ENCODE peak calls at places on chromosomes 3 and 15, in five cellular contexts. L, W, U, Y and I are unnamed samples.

GRCh38 chr3:186307594-186307993 is 54.4 kb downstream of the DGKG start:
- DNase-seq in W (no peak), L (no peak), Y (peak; percentile 59), U (no peak), I (no peak)

GRCh38 chr3:135450985-135451384 is 514.5 kb upstream of the PPP2R3A start:
- DNase-seq in U (no peak), W (no peak), L (no peak), Y (no peak), I (no peak)

GRCh38 chr15:67701669-67702068 is 123.6 kb upstream of the SKOR1 start:
- DNase-seq in U (peak; percentile 4), W (no peak), Y (no peak), L (no peak), I (no peak)

GRCh38 chr3:7074217-7074616 is 213.3 kb downstream of the GRM7 start:
- DNase-seq in L (no peak), W (no peak), Y (no peak), U (no peak), I (no peak)

GRCh38 chr3:52495777-52496602 is 852 bp downstream of the STAB1 start:
- DNase-seq in W (no peak), Y (no peak), L (no peak), U (no peak), I (no peak)

GRCh38 chr3:134064081-134064480 is 34.4 kb upstream of the SLCO2A1 start:
- DNase-seq in U (no peak), W (no peak), Y (no peak), L (no peak), I (no peak)

GRCh38 chr3:150757768-150758167 is 5.2 kb downstream of the SIAH2 start:
- DNase-seq in Y (no peak), W (no peak), U (no peak), L (no peak), I (no peak)

GRCh38 chr3:16807981-16808380 is 76.8 kb upstream of the PLCL2 start:
- DNase-seq in L (no peak), Y (no peak), W (no peak), U (no peak), I (no peak)

GRCh38 chr3:150401285-150401684 is 6.8 kb upstream of the TSC22D2 start:
- DNase-seq in L (no peak), W (no peak), U (no peak), Y (no peak), I (no peak)

GRCh38 chr3:47871389-47871788 is 68.5 kb downstream of the DHX30 start:
- DNase-seq in Y (no peak), U (no peak), W (no peak), L (no peak), I (no peak)

GRCh38 chr3:177589921-177590336 is 392.6 kb upstream of the TBL1XR1 start:
- DNase-seq in W (peak; percentile 47), U (peak; percentile 85), L (no peak), Y (peak; percentile 62), I (no peak)

GRCh38 chr3:126105691-126106187 is 21.8 kb upstream of the SLC41A3 start:
- DNase-seq in W (no peak), U (no peak), L (no peak), Y (no peak), I (no peak)

GRCh38 chr15:51623386-51623938 is 891 bp upstream of the DMXL2 start:
- DNase-seq in U (no peak), L (no peak), W (no peak), Y (no peak), I (no peak)

GRCh38 chr15:73930371-73930770 is 4.1 kb downstream of the LOXL1 start:
- DNase-seq in U (no peak), L (peak; percentile 68), Y (no peak), W (no peak), I (no peak)

GRCh38 chr3:144053121-144053520 is 81.5 kb downstream of the DIPK2A start:
- DNase-seq in L (no peak), W (no peak), U (peak; percentile 53), Y (no peak), I (no peak)

GRCh38 chr3:186640473-186640818 is 247 bp downstream of the FETUB start:
- DNase-seq in U (no peak), L (no peak), Y (no peak), W (peak; percentile 21), I (no peak)

GRCh38 chr15:55230953-55231352 is 34.2 kb upstream of the RSL24D1 start:
- DNase-seq in U (no peak), Y (no peak), W (no peak), L (no peak), I (no peak)

GRCh38 chr3:191476053-191476787 is 15.3 kb downstream of the PYDC2 start:
- DNase-seq in Y (no peak), U (no peak), W (no peak), L (no peak), I (no peak)

GRCh38 chr3:161413855-161414210 is 42.5 kb upstream of the SPTSSB start:
- DNase-seq in W (no peak), Y (peak; percentile 6), L (no peak), U (no peak), I (no peak)

GRCh38 chr3:161414907-161415306 is 43.6 kb upstream of the SPTSSB start:
- DNase-seq in L (no peak), Y (no peak), U (no peak), W (no peak), I (no peak)

GRCh38 chr3:161412117-161412516 is 40.8 kb upstream of the SPTSSB start:
- DNase-seq in L (no peak), U (no peak), W (no peak), Y (no peak), I (no peak)

GRCh38 chr3:161415506-161416231 is 44.4 kb upstream of the SPTSSB start:
- DNase-seq in Y (no peak), U (peak; percentile 73), W (no peak), L (no peak), I (no peak)

DNA sequence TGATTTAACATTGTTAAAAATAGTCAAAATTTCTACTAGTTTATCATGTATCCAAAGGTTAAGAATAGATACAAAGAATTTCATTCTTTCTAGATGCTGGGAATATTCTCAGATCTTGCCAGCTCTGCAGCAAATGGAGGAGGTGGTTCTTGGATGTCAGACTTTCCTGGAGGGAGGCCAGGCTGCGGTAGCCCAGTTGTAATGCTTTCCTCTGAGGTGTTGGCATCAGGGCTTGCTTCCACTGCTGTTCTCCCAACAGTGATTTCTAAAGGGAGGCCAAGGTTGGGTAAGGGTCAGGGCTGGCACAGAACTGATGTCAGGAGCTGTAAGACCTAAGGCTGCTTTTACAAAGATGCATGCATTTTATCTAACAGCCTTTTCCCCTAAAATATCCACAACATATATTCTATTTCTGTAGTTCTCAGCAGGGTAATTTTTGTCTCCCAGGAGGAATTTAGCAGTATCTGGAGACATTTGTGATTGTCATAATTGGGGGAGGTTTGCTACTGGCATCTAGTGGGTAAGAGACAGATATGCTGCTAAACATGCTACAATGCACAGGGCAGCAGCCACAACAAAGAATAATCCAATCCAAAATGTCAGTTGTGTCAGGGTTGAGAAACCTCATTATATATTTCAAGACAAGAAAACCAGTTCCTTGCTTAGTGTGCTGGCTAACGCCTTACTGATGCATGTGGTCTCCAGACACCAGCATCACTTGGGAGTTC is 42.0 kb upstream of the SPTSSB start:
- DNase-seq in Y (peak; percentile 5), L (peak; percentile 41), U (no peak), W (no peak), I (no peak)
- TF ChIP-seq CTCF in Y (peak; percentile 28), L (no peak), U (no peak), W (no peak), I (no peak)

DNA sequence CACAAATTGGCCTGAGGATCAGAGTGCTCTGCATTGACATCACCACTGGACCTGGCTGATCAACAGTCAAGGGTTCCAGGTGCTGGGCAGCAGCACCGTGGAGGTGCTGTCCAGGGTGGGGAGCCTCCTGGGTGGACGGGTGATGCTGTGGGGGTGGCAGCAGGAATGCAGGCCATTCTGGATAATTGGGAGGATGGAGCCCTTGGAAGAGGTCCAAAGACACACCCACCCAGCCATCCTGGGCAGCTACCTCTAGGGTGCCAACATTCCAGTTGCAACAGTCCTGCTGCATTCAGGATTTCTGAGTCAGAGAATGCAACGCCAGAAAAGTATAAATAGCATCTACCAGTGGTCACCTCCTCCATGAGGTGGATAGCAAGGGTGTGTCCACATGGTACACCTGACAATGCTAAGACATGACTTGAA is 26.8 kb downstream of the STARD5 start:
- DNase-seq in U (no peak), Y (no peak), L (no peak), W (no peak), I (no peak)
- H3K4me3 ChIP-seq in U (no peak overlapping the region), Y (peak overlapping the region; percentile 77), L (no peak overlapping the region), W (no peak overlapping the region), I (peak overlapping the region; percentile 68)

GRCh38 chr15:26037369-26037768 is 174.2 kb upstream of the ATP10A start:
- DNase-seq in W (no peak), U (no peak), L (no peak), Y (no peak), I (no peak)
- TF ChIP-seq CTCF in W (no peak), U (peak; percentile 7), L (no peak), Y (no peak), I (no peak)

GRCh38 chr3:65597952-65598413 is 440.7 kb downstream of the MAGI1 start:
- DNase-seq in L (no peak), W (no peak), Y (no peak), U (no peak), I (no peak)
- H3K4me3 ChIP-seq in L (peak overlapping the region; percentile 32), W (no peak overlapping the region), Y (no peak overlapping the region), U (no peak overlapping the region), I (no peak overlapping the region)

DNA sequence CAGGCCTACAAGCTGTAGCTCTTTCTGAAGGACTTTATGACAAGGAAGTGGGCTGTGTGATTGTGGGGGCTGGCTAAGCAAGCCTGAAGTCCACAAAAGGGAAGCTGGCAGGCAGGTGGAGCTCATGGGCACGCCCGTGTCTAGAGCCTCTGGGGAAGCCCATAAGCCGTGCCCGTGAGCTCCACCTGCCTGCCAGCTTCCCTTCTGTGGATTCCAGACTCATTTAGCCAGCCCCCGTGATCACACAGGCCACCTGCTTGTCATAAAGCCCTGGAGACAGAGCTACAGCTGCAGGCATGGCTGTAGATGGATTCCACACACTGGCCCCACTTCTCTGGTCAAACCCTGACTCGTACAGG is 15.2 kb downstream of the EFCC1 start:
- DNase-seq in Y (peak; percentile 59), L (no peak), W (no peak), U (no peak), I (peak; percentile 33)
- TF ChIP-seq CTCF in Y (peak; percentile 15), L (no peak), W (no peak), U (no peak), I (peak; percentile 29)

DNA sequence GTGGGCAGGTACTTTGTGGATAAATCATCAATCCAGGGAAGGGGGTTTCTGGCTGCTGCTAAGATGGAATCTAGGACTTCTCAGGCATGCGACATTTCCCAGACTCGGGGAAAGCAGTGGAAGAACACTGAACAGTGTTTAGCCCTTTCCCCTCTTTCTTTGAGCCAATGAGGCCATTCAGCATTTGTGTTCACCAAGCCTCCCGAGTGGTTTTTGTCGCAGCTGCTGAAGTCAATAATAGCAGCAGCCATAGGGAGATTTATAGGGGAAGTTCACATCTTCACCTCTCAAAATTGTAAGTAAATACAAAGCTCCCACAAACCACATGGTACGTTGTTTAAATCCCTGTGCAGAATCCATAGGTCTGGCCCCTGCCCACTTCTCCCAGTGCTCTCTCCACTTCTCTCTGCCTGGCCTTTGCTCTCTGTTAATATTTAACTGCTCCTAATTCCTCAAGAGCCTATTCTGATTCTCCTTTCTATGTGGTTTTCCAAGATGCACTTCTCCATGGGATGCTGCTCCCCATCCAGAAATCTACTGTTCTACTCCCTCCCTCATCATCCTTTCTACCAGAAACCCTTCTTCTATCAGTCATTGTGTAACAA is 230.7 kb downstream of the SHQ1 start:
- DNase-seq in L (no peak), W (no peak), U (no peak), Y (no peak), I (no peak)
- H3K4me3 ChIP-seq in L (no peak overlapping the region), W (no peak overlapping the region), U (no peak overlapping the region), Y (no peak overlapping the region), I (no peak overlapping the region)

GRCh38 chr3:158794936-158795518 is 6.8 kb upstream of the MFSD1 start:
- DNase-seq in U (no peak), L (no peak), Y (peak; percentile 76), W (peak; percentile 39), I (peak; percentile 12)
- TF ChIP-seq CTCF in U (peak; percentile 57), L (peak; percentile 37), Y (peak; percentile 95), W (peak; percentile 36), I (peak; percentile 67)